ENCODE peak calls at places on chromosomes 13 and 19, in ten cellular contexts. O, T, Z, R, X, A, L, M, Y and P are unnamed samples.

GRCh38 chr19:737591-738093 is 13.3 kb upstream of the MISP start:
- DNase-seq in O (no peak), T (peak), Z (no peak), R (no peak), X (no peak), A (peak), L (no peak), M (peak), Y (peak), P (no peak)

GRCh38 chr13:42821437-42821836 is 40.1 kb downstream of the FAM216B start:
- DNase-seq in O (no peak), T (no peak), Z (peak), R (no peak), X (no peak), A (no peak), L (no peak), M (peak), Y (peak), P (peak)

GRCh38 chr13:73200432-73200831 is 141.6 kb downstream of the KLF5 start:
- DNase-seq in O (no peak), T (no peak), Z (no peak), R (no peak), X (no peak), A (no peak), L (no peak), M (peak), Y (peak), P (peak)

GRCh38 chr13:99046851-99047250 is 69.0 kb upstream of the DOCK9 start:
- DNase-seq in O (no peak), T (no peak), Z (no peak), R (no peak), X (no peak), A (no peak), L (no peak), M (no peak), Y (no peak), P (no peak)

GRCh38 chr19:23991170-23991569 is 76.5 kb downstream of the ZNF726 start:
- DNase-seq in O (no peak), T (no peak), Z (no peak), R (no peak), X (no peak), A (no peak), L (no peak), M (no peak), Y (peak), P (no peak)

GRCh38 chr13:102020611-102021216 is 381.1 kb downstream of the FGF14 start:
- DNase-seq in O (no peak), T (no peak), Z (no peak), R (no peak), X (no peak), A (no peak), L (no peak), M (peak), Y (no peak), P (peak)

GRCh38 chr13:33262997-33263396 is 22.6 kb downstream of the STARD13 start:
- DNase-seq in O (no peak), T (peak), Z (no peak), R (no peak), X (no peak), A (no peak), L (no peak), M (no peak), Y (no peak), P (no peak)

GRCh38 chr19:18433039-18433691 is 4.8 kb downstream of the ISYNA1 start:
- DNase-seq in O (no peak), T (no peak), Z (no peak), R (no peak), X (no peak), A (no peak), L (no peak), M (no peak), Y (no peak), P (no peak)

GRCh38 chr13:74204606-74205312 is 70.6 kb upstream of the KLF12 start:
- DNase-seq in O (no peak), T (no peak), Z (no peak), R (no peak), X (no peak), A (no peak), L (no peak), M (peak), Y (no peak), P (peak)

GRCh38 chr13:43686557-43686956 is 100.2 kb downstream of the ENOX1 start:
- DNase-seq in O (no peak), T (peak), Z (peak), R (peak), X (no peak), A (peak), L (no peak), M (peak), Y (peak), P (peak)

GRCh38 chr19:5225486-5226345 is 114.9 kb downstream of the PTPRS start:
- DNase-seq in O (no peak), T (peak), Z (no peak), R (no peak), X (no peak), A (no peak), L (no peak), M (no peak), Y (no peak), P (no peak)
- TF ChIP-seq CTCF in O (peak), T (peak), Z (peak), R (peak), X (peak), A (no peak), L (peak), M (peak), Y (peak), P (peak)

GRCh38 chr13:40204246-40204645 is 462.2 kb downstream of the FOXO1 start:
- DNase-seq in O (no peak), T (no peak), Z (no peak), R (no peak), X (no peak), A (no peak), L (no peak), M (no peak), Y (no peak), P (no peak)

GRCh38 chr13:40206241-40207109 is 460.0 kb downstream of the FOXO1 start:
- DNase-seq in O (no peak), T (peak), Z (no peak), R (no peak), X (no peak), A (no peak), L (no peak), M (peak), Y (peak), P (no peak)

GRCh38 chr13:40208517-40208916 is 457.9 kb downstream of the FOXO1 start:
- DNase-seq in O (no peak), T (no peak), Z (no peak), R (no peak), X (no peak), A (no peak), L (no peak), M (no peak), Y (no peak), P (no peak)

GRCh38 chr13:40207110-40207478 is 459.3 kb downstream of the FOXO1 start:
- DNase-seq in O (no peak), T (peak), Z (no peak), R (no peak), X (no peak), A (no peak), L (no peak), M (no peak), Y (no peak), P (no peak)

DNA sequence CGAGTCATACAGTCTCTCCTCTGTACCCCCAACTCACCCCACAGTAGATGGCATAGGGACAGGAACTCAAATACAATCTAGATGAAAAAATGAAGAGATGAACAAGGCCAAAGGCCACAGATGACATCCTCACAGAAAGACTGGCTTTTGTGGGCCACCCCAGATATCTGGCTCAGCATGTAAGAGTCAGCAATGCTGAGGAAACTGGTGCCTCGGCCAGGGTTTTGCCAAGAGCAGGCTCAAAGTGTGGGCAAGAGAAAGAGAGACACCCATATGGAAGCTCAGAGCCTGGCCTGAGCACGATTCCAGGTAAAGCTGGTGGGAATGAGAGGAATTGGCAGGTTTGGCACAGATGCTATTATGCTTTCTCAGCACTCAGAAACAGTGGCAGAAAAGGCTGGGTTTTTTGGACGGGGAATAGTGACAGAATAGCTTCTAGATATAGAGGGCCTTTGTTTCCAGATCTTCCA is 460.6 kb downstream of the FOXO1 start:
- DNase-seq in O (no peak), T (no peak), Z (no peak), R (no peak), X (no peak), A (no peak), L (no peak), M (no peak), Y (no peak), P (no peak)
- H3K4me3 ChIP-seq in O (no peak), T (no peak), Z (no peak), R (no peak), X (no peak), A (no peak), L (no peak), M (no peak), Y (no peak), P (no peak)

DNA sequence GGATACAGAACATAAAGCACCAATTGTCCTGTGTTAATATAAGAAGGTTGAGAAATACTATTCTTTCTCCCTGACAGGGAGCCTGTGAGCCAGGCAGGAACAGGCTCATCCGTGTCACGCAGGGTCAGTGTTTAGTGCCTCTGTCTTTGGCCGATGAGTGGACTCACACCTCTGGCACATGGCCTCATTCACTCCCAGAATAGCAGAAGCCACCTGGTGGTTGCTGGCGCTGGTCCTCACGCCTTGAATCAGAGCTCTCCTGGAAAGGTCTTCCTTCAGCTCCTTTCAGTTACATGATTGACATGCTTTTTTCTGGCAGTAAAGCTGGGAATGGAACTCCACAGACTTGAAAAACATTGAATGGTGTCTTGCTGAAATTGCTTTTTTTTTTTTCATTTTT is 28.1 kb upstream of the SIAH3 start:
- DNase-seq in O (no peak), T (peak), Z (no peak), R (peak), X (no peak), A (peak), L (no peak), M (peak), Y (no peak), P (peak)
- TF ChIP-seq CTCF in O (no peak), T (no peak), Z (no peak), R (peak), X (no peak), A (peak), L (no peak), M (peak), Y (peak), P (peak)

DNA sequence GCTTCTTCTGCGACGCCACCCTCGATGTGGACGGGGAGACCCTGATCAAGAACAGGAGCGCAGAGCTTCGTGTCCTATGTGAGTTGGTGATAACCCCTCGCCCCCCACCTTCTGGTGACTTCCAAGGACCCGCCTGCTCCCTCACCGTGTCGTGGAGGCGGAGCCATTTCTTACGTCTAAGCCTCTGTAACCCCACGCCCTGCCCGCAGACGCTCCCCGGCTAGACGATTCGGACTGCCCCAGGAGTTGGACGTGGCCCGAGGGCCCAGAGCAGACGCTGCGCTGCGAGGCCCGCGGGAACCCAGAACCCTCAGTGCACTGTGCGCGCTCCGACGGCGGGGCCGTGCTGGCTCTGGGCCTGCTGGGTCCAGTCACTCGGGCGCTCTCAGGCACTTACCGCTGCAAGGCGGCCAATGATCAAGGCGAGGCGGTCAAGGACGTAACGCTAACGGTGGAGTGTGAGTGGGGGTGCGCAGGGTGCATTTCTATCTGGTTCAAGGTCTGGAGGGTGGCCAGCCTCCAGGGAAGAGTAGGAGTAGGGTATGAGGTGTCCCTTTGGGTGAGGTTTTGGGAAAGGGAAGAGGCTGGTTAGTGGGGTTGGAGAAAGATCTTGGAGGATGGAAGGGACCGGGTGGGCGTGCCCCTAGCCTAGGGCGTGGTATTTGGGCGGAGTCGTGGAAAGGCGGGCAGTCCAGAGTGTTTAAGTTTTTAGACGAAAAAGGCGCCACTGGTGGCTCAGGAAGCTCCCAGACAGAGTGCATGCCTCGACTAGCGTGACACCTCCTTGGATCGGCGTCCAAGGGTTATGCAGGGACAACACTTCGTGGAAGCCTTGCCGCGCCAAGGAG is 3.3 kb downstream of the ICAM5 start:
- DNase-seq in O (no peak), T (no peak), Z (no peak), R (no peak), X (no peak), A (no peak), L (no peak), M (no peak), Y (no peak), P (no peak)
- H3K4me3 ChIP-seq in O (peak), T (no peak), Z (peak), R (peak), X (peak), A (peak), L (peak), M (no peak), Y (peak), P (no peak)

GRCh38 chr13:21606251-21606650 is 2.3 kb upstream of the MICU2 start:
- DNase-seq in O (no peak), T (no peak), Z (no peak), R (no peak), X (no peak), A (no peak), L (no peak), M (no peak), Y (no peak), P (no peak)

GRCh38 chr13:21608961-21609360 is 5.0 kb upstream of the MICU2 start:
- DNase-seq in O (no peak), T (peak), Z (no peak), R (no peak), X (no peak), A (no peak), L (no peak), M (peak), Y (no peak), P (no peak)

GRCh38 chr13:21606781-21607180 is 2.8 kb upstream of the MICU2 start:
- DNase-seq in O (no peak), T (no peak), Z (no peak), R (no peak), X (no peak), A (no peak), L (no peak), M (no peak), Y (no peak), P (no peak)

GRCh38 chr13:21603531-21604448 is at the start of gene MICU2:
- DNase-seq in O (peak), T (peak), Z (peak), R (peak), X (peak), A (peak), L (peak), M (peak), Y (peak), P (peak)
- TF ChIP-seq CTCF in O (peak), T (no peak), Z (no peak), R (no peak), X (peak), A (no peak), L (peak), M (no peak), Y (no peak), P (peak)